ENCODE peak calls at places on chromosomes 2 and 18, in six cellular contexts. I is IMR-90, P is adrenal gland, T is body of pancreas, Z is stomach, G is heart left ventricle. U is an unnamed sample.

GRCh38 chr2:181072486-181072885 is 92.1 kb downstream of the UBE2E3 start:
- DNase-seq in I (peak; percentile 62), P (no peak), T (no peak), Z (no peak), G (no peak), U (no peak)

GRCh38 chr2:150234787-150235512 is 252.5 kb downstream of the RND3 start:
- DNase-seq in I (peak; percentile 93), P (no peak), T (no peak), Z (no peak), G (no peak), U (no peak)

GRCh38 chr2:139790807-139791206 is 1010.6 kb upstream of the NXPH2 start:
- DNase-seq in I (no peak), P (no peak), T (no peak), Z (no peak), G (no peak), U (no peak)

GRCh38 chr2:30225131-30225762 is 6.1 kb upstream of the LBH start:
- DNase-seq in I (peak; percentile 87), P (no peak), T (no peak), Z (no peak), G (no peak), U (peak; percentile 78)

GRCh38 chr2:5798083-5798482 is 105.9 kb downstream of the SOX11 start:
- DNase-seq in I (peak; percentile 97), P (no peak), T (no peak), Z (no peak), G (no peak), U (no peak)

GRCh38 chr18:59696311-59697235 is 650 bp downstream of the CCBE1 start:
- DNase-seq in I (peak; percentile 59), P (peak; percentile 47), T (no peak), Z (no peak), G (no peak), U (no peak)

GRCh38 chr2:172234716-172235661 is 132.3 kb upstream of the DLX2 start:
- DNase-seq in I (no peak), P (no peak), T (peak; percentile 48), Z (peak; percentile 60), G (peak; percentile 39), U (peak; percentile 72)

GRCh38 chr18:22106536-22107292 is 62.7 kb upstream of the GATA6 start:
- DNase-seq in I (peak; percentile 6), P (peak; percentile 71), T (peak; percentile 62), Z (peak; percentile 62), G (no peak), U (peak; percentile 77)

GRCh38 chr2:95018861-95019550 is 6.5 kb upstream of the MAL start:
- DNase-seq in I (no peak), P (no peak), T (no peak), Z (no peak), G (no peak), U (no peak)

GRCh38 chr2:70887550-70888229 is 48.0 kb upstream of the ATP6V1B1 start:
- DNase-seq in I (no peak), P (peak; percentile 20), T (peak; percentile 87), Z (peak; percentile 40), G (peak; percentile 41), U (no peak)

GRCh38 chr2:235049719-235050118 is 97.9 kb downstream of the SH3BP4 start:
- DNase-seq in I (no peak), P (no peak), T (peak; percentile 81), Z (peak; percentile 24), G (no peak), U (peak; percentile 30)

GRCh38 chr2:112728384-112729175 is 7.8 kb downstream of the NT5DC4 start:
- DNase-seq in I (no peak), P (no peak), T (no peak), Z (no peak), G (no peak), U (no peak)

GRCh38 chr2:188345020-188345419 is 53.3 kb downstream of the GULP1 start:
- DNase-seq in I (peak; percentile 14), P (no peak), T (no peak), Z (no peak), G (no peak), U (no peak)

GRCh38 chr2:231887756-231888155 is 38.4 kb downstream of the NPPC start:
- DNase-seq in I (no peak), P (no peak), T (no peak), Z (no peak), G (no peak), U (no peak)

GRCh38 chr2:47916437-47916836 is 10.1 kb upstream of the FBXO11 start:
- DNase-seq in I (no peak), P (no peak), T (no peak), Z (no peak), G (no peak), U (no peak)

DNA sequence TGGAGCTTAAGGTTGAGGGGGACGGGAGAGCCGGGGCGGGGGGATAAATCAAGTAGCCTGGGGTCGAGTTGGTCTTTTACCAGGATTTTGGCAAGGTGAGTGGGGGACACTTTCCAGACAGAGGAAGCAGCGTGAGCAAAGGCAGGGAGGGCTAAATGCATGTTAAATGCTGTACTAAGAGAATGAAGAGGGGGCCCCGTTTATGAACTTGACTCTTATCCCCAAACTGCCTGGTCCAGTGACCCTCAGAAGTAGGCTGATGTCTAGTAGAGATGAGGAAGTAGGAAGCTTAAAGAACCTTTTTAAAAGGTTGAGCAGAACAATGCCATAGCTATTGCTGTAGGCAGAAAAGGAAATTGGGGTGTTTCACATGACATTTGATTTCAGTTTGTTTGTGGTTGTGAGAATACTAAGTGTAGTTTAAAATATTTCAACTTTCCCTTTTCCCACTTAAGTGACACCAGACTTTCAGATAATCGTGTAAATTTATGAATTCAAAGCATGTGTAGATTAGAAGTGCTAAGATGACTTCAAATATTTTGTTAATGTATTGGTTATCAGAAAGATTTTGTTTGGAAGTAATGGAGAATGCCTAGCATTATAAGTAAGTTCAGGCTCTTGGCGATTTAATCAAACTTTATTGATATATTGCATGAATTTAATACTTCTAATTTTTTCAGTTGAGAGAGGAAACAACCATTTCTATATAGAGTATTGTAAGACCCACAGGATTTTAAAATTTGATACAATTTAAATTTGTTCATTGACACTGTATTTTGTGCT is 1.8 kb downstream of the REL start:
- DNase-seq in I (peak; percentile 15), P (no peak), T (peak; percentile 14), Z (no peak), G (no peak), U (peak; percentile 76)
- TF ChIP-seq POLR2A in I (no peak), P (peak; percentile 25), T (no peak), Z (no peak), G (no peak), U (no peak)

GRCh38 chr2:23293756-23294155 is 91.2 kb upstream of the KLHL29 start:
- DNase-seq in I (no peak), P (no peak), T (no peak), Z (no peak), G (no peak), U (no peak)

GRCh38 chr2:23293063-23293462 is 91.9 kb upstream of the KLHL29 start:
- DNase-seq in I (no peak), P (peak; percentile 28), T (peak; percentile 38), Z (no peak), G (peak; percentile 33), U (no peak)

GRCh38 chr2:23289671-23290070 is 95.3 kb upstream of the KLHL29 start:
- DNase-seq in I (no peak), P (no peak), T (no peak), Z (no peak), G (no peak), U (no peak)

GRCh38 chr2:23292024-23292423 is 93.0 kb upstream of the KLHL29 start:
- DNase-seq in I (no peak), P (no peak), T (no peak), Z (no peak), G (no peak), U (no peak)

DNA sequence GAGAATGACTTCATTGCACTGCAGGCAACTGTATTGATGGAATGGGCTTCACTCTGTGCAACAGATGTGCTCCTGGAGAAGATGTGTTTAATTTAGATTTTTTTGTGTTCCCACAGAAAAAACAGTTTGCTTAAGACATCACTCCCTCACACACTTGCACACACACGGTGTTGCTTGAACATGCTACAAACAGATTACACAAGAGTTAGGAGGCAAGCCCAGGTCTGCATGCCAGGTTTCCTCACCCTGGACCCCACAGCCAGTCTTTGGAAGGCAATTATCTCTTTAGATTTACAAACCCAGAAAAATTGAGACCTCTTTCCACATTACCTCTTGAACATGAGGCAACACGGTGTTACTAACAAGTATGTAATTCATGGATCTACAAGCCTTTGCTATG is 93.7 kb upstream of the KLHL29 start:
- DNase-seq in I (no peak), P (no peak), T (peak; percentile 13), Z (no peak), G (no peak), U (no peak)
- H3K27ac ChIP-seq in I (no peak overlapping the region), P (no peak overlapping the region), T (no peak overlapping the region), Z (no peak overlapping the region), G (no peak overlapping the region), U (no peak overlapping the region)

DNA sequence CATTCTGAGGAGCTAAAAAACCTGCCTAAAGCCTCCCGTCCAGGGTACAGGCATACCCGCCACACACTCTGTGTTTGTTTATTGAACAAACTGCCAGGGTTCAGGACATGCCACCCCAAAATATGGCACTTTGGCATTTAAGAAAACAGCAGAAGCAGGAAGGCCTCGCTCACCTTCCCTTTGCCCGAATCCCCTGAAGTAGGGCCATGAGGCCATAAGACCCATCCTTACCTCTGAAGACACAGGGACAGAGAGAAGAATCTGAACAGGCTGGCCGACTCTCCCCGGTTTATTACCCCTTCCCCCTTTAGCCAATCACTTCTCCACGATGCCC is 1.7 kb upstream of the NEURL3 start:
- DNase-seq in I (no peak), P (no peak), T (no peak), Z (no peak), G (no peak), U (no peak)
- H3K27me3 ChIP-seq in I (peaks cover 30% of the 10 kb centered on the region), P (peaks cover under 1% of the 10 kb centered on the region), T (no peaks in the 10 kb centered on the region), Z (peaks cover 22% of the 10 kb centered on the region), G (no peaks in the 10 kb centered on the region), U (no peaks in the 10 kb centered on the region)

GRCh38 chr2:26742053-26742770 is 21.9 kb upstream of the SLC35F6 start:
- DNase-seq in I (no peak), P (peak; percentile 14), T (no peak), Z (no peak), G (no peak), U (no peak)

GRCh38 chr2:26740890-26741302 is 23.2 kb upstream of the SLC35F6 start:
- DNase-seq in I (peak; percentile 22), P (peak; percentile 15), T (no peak), Z (no peak), G (no peak), U (no peak)

GRCh38 chr2:26740346-26740745 is 23.7 kb upstream of the SLC35F6 start:
- DNase-seq in I (no peak), P (peak; percentile 11), T (no peak), Z (no peak), G (no peak), U (no peak)

GRCh38 chr2:26744953-26745352 is 19.1 kb upstream of the SLC35F6 start:
- DNase-seq in I (no peak), P (peak; percentile 9), T (no peak), Z (no peak), G (no peak), U (no peak)

DNA sequence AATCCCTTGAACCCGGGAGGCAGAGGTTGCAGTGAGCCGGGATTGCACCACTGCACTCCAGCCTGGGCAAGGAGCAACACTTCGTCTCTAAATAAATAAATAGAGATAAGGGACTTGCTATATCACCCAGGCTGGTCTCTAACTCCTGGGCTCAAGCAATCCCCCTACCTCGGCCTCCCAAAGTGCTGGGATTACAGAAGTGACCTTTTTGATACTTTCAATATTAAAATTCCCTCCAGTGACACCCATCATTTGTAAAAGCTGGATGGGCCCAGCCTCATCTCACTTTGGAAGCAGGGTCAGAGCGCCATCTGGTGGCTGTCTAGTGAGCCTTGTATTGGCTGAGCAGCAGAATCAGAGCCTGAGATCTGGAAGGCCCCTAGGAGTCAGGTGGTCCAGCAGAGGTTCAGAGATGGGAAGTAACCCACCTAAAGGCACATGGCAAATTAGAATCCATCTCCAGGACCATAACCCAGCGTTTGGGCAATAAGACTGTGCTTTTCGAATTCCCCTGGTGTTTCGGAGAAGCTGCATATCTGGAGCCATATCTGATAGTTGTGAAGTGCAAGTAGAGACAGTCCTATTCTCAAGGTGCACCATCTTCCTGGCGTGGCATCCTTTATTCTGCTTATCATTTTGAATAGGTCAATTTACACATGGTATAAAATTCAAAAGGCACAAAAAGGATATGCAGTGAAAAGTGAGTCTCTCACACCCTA is 18.3 kb upstream of the SLC35F6 start:
- DNase-seq in I (peak; percentile 78), P (peak; percentile 85), T (peak; percentile 91), Z (peak; percentile 89), G (peak; percentile 81), U (peak; percentile 92)
- TF ChIP-seq POLR2A in I (no peak), P (no peak), T (no peak), Z (no peak), G (no peak), U (no peak)

U was measured in Peyer's patch.